ENCODE peak calls at places on chromosomes 12 and 14, in eight cellular contexts. R is AG04450, O is stomach, V is left ventricle myocardium inferior, Z is thoracic aorta, K is ascending aorta, F is prostate gland, D is lower lobe of right lung. S is an unnamed sample.
A peak's percentile ranks its signal among the peaks of the same experiment; 100 is the strongest.

GRCh38 chr12:31603546-31604009 is 12.6 kb upstream of the DENND5B start:
- DNase-seq in R (no peak), O (no peak), V (no peak), Z (no peak), K (no peak), F (no peak), D (no peak), S (no peak)

GRCh38 chr14:54730156-54730961 is 163.4 kb downstream of the SAMD4A start:
- DNase-seq in R (no peak), O (no peak), V (no peak), Z (no peak), K (no peak), F (no peak), D (no peak), S (no peak)

GRCh38 chr14:54699087-54699530 is 132.2 kb downstream of the SAMD4A start:
- DNase-seq in R (no peak), O (no peak), V (peak; percentile 56), Z (no peak), K (no peak), F (no peak), D (no peak), S (no peak)

GRCh38 chr12:4355843-4356327 is 23.6 kb downstream of the FGF23 start:
- DNase-seq in R (no peak), O (no peak), V (no peak), Z (no peak), K (no peak), F (no peak), D (peak; percentile 49), S (no peak)

GRCh38 chr12:122851820-122852219 is 16.6 kb downstream of the HIP1R start:
- DNase-seq in R (peak; percentile 57), O (no peak), V (no peak), Z (no peak), K (peak; percentile 39), F (no peak), D (no peak), S (no peak)

GRCh38 chr14:96754845-96755184 is 42.4 kb upstream of the VRK1 start:
- DNase-seq in R (no peak), O (no peak), V (no peak), Z (no peak), K (no peak), F (no peak), D (no peak), S (peak; percentile 36)

GRCh38 chr12:64670856-64671639 is 60.8 kb downstream of the RASSF3 start:
- DNase-seq in R (no peak), O (peak; percentile 54), V (no peak), Z (no peak), K (no peak), F (no peak), D (no peak), S (no peak)

GRCh38 chr12:97292588-97292987 is 170.0 kb upstream of the RMST start:
- DNase-seq in R (no peak), O (no peak), V (no peak), Z (no peak), K (no peak), F (no peak), D (no peak), S (no peak)

GRCh38 chr12:120257041-120257821 is 8.3 kb downstream of the PXN start:
- DNase-seq in R (peak; percentile 84), O (peak; percentile 42), V (peak; percentile 74), Z (no peak), K (no peak), F (peak; percentile 49), D (no peak), S (no peak)

GRCh38 chr14:31207287-31207745 is 277 bp downstream of the HECTD1 start:
- DNase-seq in R (no peak), O (no peak), V (no peak), Z (peak; percentile 6), K (no peak), F (no peak), D (no peak), S (peak; percentile 76)

GRCh38 chr14:105071326-105071725 is 6.1 kb upstream of the GPR132 start:
- DNase-seq in R (no peak), O (no peak), V (no peak), Z (no peak), K (no peak), F (no peak), D (no peak), S (no peak)

GRCh38 chr14:71138236-71139057 is 231.2 kb downstream of the PCNX1 start:
- DNase-seq in R (no peak), O (no peak), V (no peak), Z (no peak), K (no peak), F (no peak), D (no peak), S (peak; percentile 36)

GRCh38 chr14:97866664-97867063 is 1069.5 kb downstream of the VRK1 start:
- DNase-seq in R (no peak), O (no peak), V (no peak), Z (no peak), K (no peak), F (no peak), D (no peak), S (no peak)

GRCh38 chr14:23130875-23131274 is 11.8 kb upstream of the CEBPE start:
- DNase-seq in R (no peak), O (no peak), V (no peak), Z (no peak), K (no peak), F (no peak), D (peak; percentile 64), S (no peak)

GRCh38 chr12:30874455-30875313 is 51.9 kb upstream of the TSPAN11 start:
- DNase-seq in R (no peak), O (no peak), V (peak; percentile 29), Z (no peak), K (no peak), F (no peak), D (no peak), S (peak; percentile 56)

GRCh38 chr12:69719336-69720316 is 19.0 kb upstream of the RAB3IP start:
- DNase-seq in R (no peak), O (no peak), V (no peak), Z (no peak), K (no peak), F (no peak), D (no peak), S (no peak)

GRCh38 chr12:115508990-115509389 is 768.5 kb downstream of the MED13L start:
- DNase-seq in R (no peak), O (no peak), V (no peak), Z (no peak), K (no peak), F (no peak), D (no peak), S (no peak)

GRCh38 chr12:4900327-4900726 is 9.4 kb upstream of the KCNA1 start:
- DNase-seq in R (no peak), O (no peak), V (no peak), Z (no peak), K (no peak), F (no peak), D (no peak), S (no peak)

GRCh38 chr12:83904175-83904574 is 1008.4 kb downstream of the SLC6A15 start:
- DNase-seq in R (no peak), O (no peak), V (no peak), Z (no peak), K (no peak), F (no peak), D (no peak), S (no peak)

GRCh38 chr12:92055877-92056276 is 89.8 kb downstream of the BTG1 start:
- DNase-seq in R (no peak), O (peak; percentile 62), V (no peak), Z (no peak), K (no peak), F (peak; percentile 56), D (no peak), S (no peak)

DNA sequence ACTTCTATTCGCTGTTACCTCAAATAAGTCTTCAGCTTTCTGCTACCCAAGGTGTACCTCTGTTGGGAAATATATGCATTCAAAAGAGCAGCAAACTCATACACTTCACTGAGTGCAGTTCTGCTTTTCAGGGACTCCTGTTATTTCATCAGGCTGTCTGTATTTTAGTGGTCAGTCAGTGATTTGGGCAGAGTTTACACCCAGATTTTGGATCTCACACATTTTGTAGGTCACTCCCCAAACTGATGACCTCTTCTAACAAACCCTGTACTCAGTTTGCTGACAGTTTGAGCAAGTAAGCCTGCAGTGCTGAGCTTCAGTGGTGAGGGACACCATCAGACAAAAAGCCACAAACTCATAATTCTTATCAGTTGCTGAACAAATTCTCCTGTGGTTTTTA is 8.2 kb upstream of the WASHC4 start:
- DNase-seq in R (no peak), O (no peak), V (no peak), Z (no peak), K (no peak), F (no peak), D (no peak), S (no peak)
- H3K9me3 ChIP-seq in R (peaks cover 3% of the 10 kb centered on the region), O (peaks cover 23% of the 10 kb centered on the region), V (peaks cover 24% of the 10 kb centered on the region), Z (no peaks in the 10 kb centered on the region), K (no peaks in the 10 kb centered on the region), F (no peaks in the 10 kb centered on the region), D (peaks cover 15% of the 10 kb centered on the region), S (no peaks in the 10 kb centered on the region)

GRCh38 chr12:14443531-14443930 is 78.0 kb downstream of the ATF7IP start:
- DNase-seq in R (no peak), O (no peak), V (no peak), Z (no peak), K (no peak), F (no peak), D (no peak), S (no peak)
- H3K27ac ChIP-seq in R (no peak overlapping the region), O (peak overlapping the region; percentile 22), V (peak overlapping the region; percentile 71), Z (peak overlapping the region; percentile 68), K (peak overlapping the region; percentile 80), F (peak overlapping the region; percentile 17), D (no peak overlapping the region), S (peak overlapping the region; percentile 58)

DNA sequence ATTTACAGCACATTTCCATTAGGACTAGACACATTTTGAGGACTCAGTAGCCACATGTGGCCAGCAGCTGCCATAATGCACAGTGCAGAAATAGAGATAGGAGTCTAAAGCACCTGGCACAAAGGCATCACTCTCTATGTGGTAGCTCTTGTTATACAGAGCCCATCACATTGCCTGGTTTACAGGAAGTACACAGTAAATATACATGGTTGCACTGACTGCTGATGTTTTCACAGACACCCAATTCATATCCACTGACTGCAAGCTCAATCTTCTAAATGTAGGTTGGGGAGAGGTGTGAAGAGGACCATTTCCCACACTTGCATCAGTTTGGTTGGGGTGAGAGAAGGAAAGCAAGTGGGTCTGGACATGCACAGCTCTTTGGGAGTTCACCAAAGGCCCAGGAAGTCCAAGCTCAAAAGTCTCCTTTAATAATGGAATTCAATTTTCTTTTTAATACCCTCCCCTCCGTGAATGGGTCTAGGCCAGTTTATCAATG is 172.8 kb downstream of the DPF3 start:
- DNase-seq in R (no peak), O (no peak), V (no peak), Z (no peak), K (no peak), F (no peak), D (no peak), S (no peak)
- TF ChIP-seq CTCF in R (no peak), O (no peak), V (no peak), Z (no peak), K (no peak), F (no peak), D (no peak), S (no peak)

DNA sequence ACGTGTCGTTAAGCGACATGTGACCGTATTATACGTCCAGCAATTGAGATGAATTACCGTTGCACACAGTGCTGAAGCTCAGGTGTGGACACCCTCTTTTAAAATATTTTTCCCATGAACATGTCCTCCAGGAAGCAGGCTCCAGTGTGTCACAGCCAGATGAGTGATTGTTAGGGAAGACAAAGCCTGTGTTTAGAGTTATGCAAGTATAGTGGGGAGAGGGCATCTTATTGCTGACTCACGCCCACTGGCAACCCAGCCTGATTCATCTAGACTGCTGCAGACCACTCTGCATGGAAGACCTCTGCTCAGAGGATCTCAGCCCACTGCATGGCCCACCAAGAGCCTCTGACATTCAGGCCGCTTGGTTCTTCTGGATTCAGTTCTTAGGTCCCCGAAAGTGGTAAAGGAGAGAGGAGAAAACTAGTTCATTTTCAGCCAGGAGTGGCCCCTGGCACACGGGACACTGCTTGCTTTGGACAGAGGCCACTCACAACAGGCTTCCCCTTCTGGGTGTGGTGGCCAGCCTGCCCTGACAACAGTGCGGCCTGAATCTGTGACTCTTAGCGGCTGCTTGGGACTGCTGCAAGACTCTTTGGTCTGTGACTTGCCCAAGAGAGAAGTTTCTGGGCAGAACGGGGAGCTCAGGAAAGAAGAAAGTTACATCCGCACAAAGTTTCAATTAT is 266.3 kb downstream of the ZFP36L1 start:
- DNase-seq in R (no peak), O (peak; percentile 80), V (no peak), Z (peak; percentile 38), K (peak; percentile 52), F (peak; percentile 59), D (peak; percentile 81), S (peak; percentile 84)
- H3K9me3 ChIP-seq in R (peaks cover 10% of the 10 kb centered on the region), O (peaks cover 3% of the 10 kb centered on the region), V (peaks cover 26% of the 10 kb centered on the region), Z (peaks cover 5% of the 10 kb centered on the region), K (no peaks in the 10 kb centered on the region), F (no peaks in the 10 kb centered on the region), D (peaks cover 16% of the 10 kb centered on the region), S (no peaks in the 10 kb centered on the region)

S was measured in right atrium auricular region.